ENCODE peak calls at places on chromosome 20, in ten cellular contexts. One of them, this sample, is unnamed.

GRCh38 chr20:37155987-37156386 is 23.1 kb upstream of the RPN2 start:
- DNase-seq in IMR-90: no peak
- DNase-seq in heart left ventricle: no peak
- DNase-seq in Peyer's patch: no peak
- DNase-seq in uterus: no peak
- DNase-seq in ovary: no peak
- DNase-seq in suprapubic skin: no peak
- DNase-seq in tibial nerve: no peak
- DNase-seq in gastrocnemius medialis: no peak
- DNase-seq in A549: no peak
- DNase-seq in this sample: no peak

GRCh38 chr20:47620808-47621805 is 119.4 kb downstream of the NCOA3 start:
- DNase-seq in IMR-90: peak; percentile 82
- DNase-seq in uterus: no peak
- DNase-seq in A549: no peak
- DNase-seq in Peyer's patch: no peak
- DNase-seq in suprapubic skin: no peak
- DNase-seq in tibial nerve: no peak
- DNase-seq in gastrocnemius medialis: no peak
- DNase-seq in ovary: no peak
- DNase-seq in heart left ventricle: no peak
- DNase-seq in this sample: no peak

GRCh38 chr20:48983423-48984400 is 62.2 kb downstream of the ARFGEF2 start:
- DNase-seq in A549: peak; percentile 38
- DNase-seq in uterus: no peak
- DNase-seq in IMR-90: peak; percentile 91
- DNase-seq in suprapubic skin: no peak
- DNase-seq in heart left ventricle: peak; percentile 37
- DNase-seq in gastrocnemius medialis: peak; percentile 76
- DNase-seq in tibial nerve: no peak
- DNase-seq in Peyer's patch: no peak
- DNase-seq in ovary: no peak
- DNase-seq in this sample: no peak

GRCh38 chr20:6641012-6641411 is 126.5 kb upstream of the BMP2 start:
- DNase-seq in tibial nerve: no peak
- DNase-seq in heart left ventricle: no peak
- DNase-seq in ovary: no peak
- DNase-seq in suprapubic skin: no peak
- DNase-seq in A549: no peak
- DNase-seq in IMR-90: no peak
- DNase-seq in gastrocnemius medialis: no peak
- DNase-seq in Peyer's patch: no peak
- DNase-seq in uterus: no peak
- DNase-seq in this sample: no peak

GRCh38 chr20:53032021-53033001 is 60.2 kb downstream of the TSHZ2 start:
- DNase-seq in gastrocnemius medialis: peak; percentile 48
- DNase-seq in A549: no peak
- DNase-seq in Peyer's patch: no peak
- DNase-seq in tibial nerve: no peak
- DNase-seq in uterus: peak; percentile 59
- DNase-seq in ovary: no peak
- DNase-seq in heart left ventricle: no peak
- DNase-seq in IMR-90: peak; percentile 25
- DNase-seq in suprapubic skin: no peak
- DNase-seq in this sample: no peak

GRCh38 chr20:14444106-14444505 is 106.7 kb upstream of the FLRT3 start:
- DNase-seq in uterus: no peak
- DNase-seq in Peyer's patch: no peak
- DNase-seq in heart left ventricle: no peak
- DNase-seq in gastrocnemius medialis: no peak
- DNase-seq in ovary: no peak
- DNase-seq in IMR-90: no peak
- DNase-seq in A549: no peak
- DNase-seq in tibial nerve: no peak
- DNase-seq in suprapubic skin: no peak
- DNase-seq in this sample: no peak

GRCh38 chr20:20241966-20242365 is 125.9 kb upstream of the INSM1 start:
- DNase-seq in suprapubic skin: no peak
- DNase-seq in A549: no peak
- DNase-seq in uterus: no peak
- DNase-seq in gastrocnemius medialis: no peak
- DNase-seq in heart left ventricle: no peak
- DNase-seq in IMR-90: no peak
- DNase-seq in Peyer's patch: no peak
- DNase-seq in tibial nerve: no peak
- DNase-seq in ovary: no peak
- DNase-seq in this sample: no peak

GRCh38 chr20:7358670-7359069 is 581.6 kb downstream of the HAO1 start:
- DNase-seq in IMR-90: no peak
- DNase-seq in gastrocnemius medialis: no peak
- DNase-seq in ovary: no peak
- DNase-seq in uterus: no peak
- DNase-seq in tibial nerve: no peak
- DNase-seq in suprapubic skin: no peak
- DNase-seq in A549: no peak
- DNase-seq in heart left ventricle: no peak
- DNase-seq in Peyer's patch: no peak
- DNase-seq in this sample: no peak

GRCh38 chr20:17662333-17663039 is 19.6 kb downstream of the RRBP1 start:
- DNase-seq in A549: no peak
- DNase-seq in heart left ventricle: no peak
- DNase-seq in Peyer's patch: no peak
- DNase-seq in tibial nerve: no peak
- DNase-seq in gastrocnemius medialis: peak; percentile 62
- DNase-seq in uterus: peak; percentile 52
- DNase-seq in suprapubic skin: peak; percentile 74
- DNase-seq in IMR-90: peak; percentile 48
- DNase-seq in ovary: peak; percentile 30
- DNase-seq in this sample: peak; percentile 76

GRCh38 chr20:44183282-44183681 is 3.7 kb downstream of the JPH2 start:
- DNase-seq in ovary: no peak
- DNase-seq in IMR-90: no peak
- DNase-seq in tibial nerve: no peak
- DNase-seq in suprapubic skin: no peak
- DNase-seq in heart left ventricle: no peak
- DNase-seq in gastrocnemius medialis: no peak
- DNase-seq in Peyer's patch: no peak
- DNase-seq in A549: no peak
- DNase-seq in uterus: no peak
- DNase-seq in this sample: no peak

GRCh38 chr20:44182135-44182765 is 4.7 kb downstream of the JPH2 start:
- DNase-seq in IMR-90: no peak
- DNase-seq in ovary: no peak
- DNase-seq in tibial nerve: no peak
- DNase-seq in uterus: no peak
- DNase-seq in A549: no peak
- DNase-seq in gastrocnemius medialis: peak; percentile 79
- DNase-seq in heart left ventricle: no peak
- DNase-seq in suprapubic skin: no peak
- DNase-seq in Peyer's patch: no peak
- DNase-seq in this sample: no peak

GRCh38 chr20:44180814-44181213 is 6.2 kb downstream of the JPH2 start:
- DNase-seq in ovary: no peak
- DNase-seq in tibial nerve: no peak
- DNase-seq in heart left ventricle: peak; percentile 80
- DNase-seq in IMR-90: peak; percentile 35
- DNase-seq in uterus: peak; percentile 61
- DNase-seq in suprapubic skin: no peak
- DNase-seq in Peyer's patch: no peak
- DNase-seq in A549: no peak
- DNase-seq in gastrocnemius medialis: peak; percentile 95
- DNase-seq in this sample: no peak

GRCh38 chr20:44181611-44182010 is 5.4 kb downstream of the JPH2 start:
- DNase-seq in suprapubic skin: no peak
- DNase-seq in A549: no peak
- DNase-seq in Peyer's patch: no peak
- DNase-seq in ovary: no peak
- DNase-seq in gastrocnemius medialis: peak; percentile 88
- DNase-seq in tibial nerve: no peak
- DNase-seq in heart left ventricle: peak; percentile 53
- DNase-seq in IMR-90: no peak
- DNase-seq in uterus: peak; percentile 45
- DNase-seq in this sample: no peak

GRCh38 chr20:44182863-44183262 is 4.1 kb downstream of the JPH2 start:
- DNase-seq in ovary: no peak
- DNase-seq in heart left ventricle: no peak
- DNase-seq in gastrocnemius medialis: no peak
- DNase-seq in uterus: no peak
- DNase-seq in suprapubic skin: no peak
- DNase-seq in A549: no peak
- DNase-seq in IMR-90: no peak
- DNase-seq in tibial nerve: no peak
- DNase-seq in Peyer's patch: no peak
- DNase-seq in this sample: no peak
- H3K4me3 ChIP-seq in ovary: peak overlapping the region; percentile 44
- H3K4me3 ChIP-seq in heart left ventricle: peak overlapping the region; percentile 80
- H3K4me3 ChIP-seq in gastrocnemius medialis: peak overlapping the region; percentile 77
- H3K4me3 ChIP-seq in uterus: peak overlapping the region; percentile 23
- H3K4me3 ChIP-seq in suprapubic skin: no peak overlapping the region
- H3K4me3 ChIP-seq in A549: no peak overlapping the region
- H3K4me3 ChIP-seq in IMR-90: no peak overlapping the region
- H3K4me3 ChIP-seq in tibial nerve: no peak overlapping the region
- H3K4me3 ChIP-seq in Peyer's patch: no peak overlapping the region
- H3K4me3 ChIP-seq in this sample: no peak overlapping the region

DNA sequence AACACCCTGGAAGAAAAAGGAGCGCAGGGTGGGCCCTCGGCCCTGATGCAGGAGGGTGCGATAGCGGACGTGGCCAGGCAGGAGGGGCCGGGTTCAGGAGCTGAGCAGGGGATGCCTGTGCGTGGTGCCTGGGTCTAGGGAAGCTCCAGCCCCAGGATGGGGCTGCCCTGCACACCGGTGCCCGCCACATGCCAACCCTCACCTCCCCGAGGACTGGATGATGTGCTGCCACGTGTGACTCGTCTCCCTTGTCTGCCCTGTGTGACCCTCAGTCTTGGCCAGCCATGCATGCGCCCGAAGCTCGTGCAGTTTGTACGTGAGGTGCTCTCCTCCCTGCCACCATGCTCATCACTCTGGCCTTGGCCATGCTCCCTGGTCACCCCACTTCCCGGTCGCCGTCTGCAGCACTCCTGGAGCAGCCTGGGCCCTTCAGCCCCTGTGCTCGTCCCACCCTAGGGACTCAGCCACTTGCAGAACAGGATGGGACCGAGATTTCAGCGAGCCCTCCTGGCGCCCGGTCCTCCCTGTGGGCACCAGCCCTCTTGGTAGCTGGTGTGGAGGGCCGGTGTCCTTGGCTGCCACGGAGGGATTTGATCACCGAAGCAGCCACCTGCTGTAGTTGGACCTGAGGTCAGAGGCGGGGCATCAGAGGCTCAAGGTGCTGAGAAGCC is 4.3 kb upstream of the COL20A1 start:
- DNase-seq in A549: no peak
- DNase-seq in tibial nerve: no peak
- DNase-seq in suprapubic skin: no peak
- DNase-seq in heart left ventricle: no peak
- DNase-seq in ovary: no peak
- DNase-seq in uterus: no peak
- DNase-seq in Peyer's patch: no peak
- DNase-seq in IMR-90: no peak
- DNase-seq in gastrocnemius medialis: no peak
- DNase-seq in this sample: no peak
- TF ChIP-seq POLR2A in A549: no peak
- TF ChIP-seq POLR2A in tibial nerve: no peak
- TF ChIP-seq POLR2A in suprapubic skin: no peak
- TF ChIP-seq POLR2A in heart left ventricle: no peak
- TF ChIP-seq POLR2A in ovary: no peak
- TF ChIP-seq POLR2A in uterus: no peak
- TF ChIP-seq POLR2A in Peyer's patch: no peak
- TF ChIP-seq POLR2A in IMR-90: no peak
- TF ChIP-seq POLR2A in gastrocnemius medialis: no peak
- TF ChIP-seq POLR2A in this sample: no peak

GRCh38 chr20:32474967-32475819 is 109.9 kb downstream of the NOL4L start:
- DNase-seq in gastrocnemius medialis: peak; percentile 50
- DNase-seq in tibial nerve: peak; percentile 85
- DNase-seq in ovary: peak; percentile 99
- DNase-seq in Peyer's patch: peak; percentile 94
- DNase-seq in A549: peak; percentile 94
- DNase-seq in heart left ventricle: peak; percentile 95
- DNase-seq in uterus: peak; percentile 93
- DNase-seq in IMR-90: peak; percentile 91
- DNase-seq in suprapubic skin: peak; percentile 89
- DNase-seq in this sample: peak; percentile 95

GRCh38 chr20:32474717-32474966 is 110.5 kb downstream of the NOL4L start:
- DNase-seq in Peyer's patch: no peak
- DNase-seq in uterus: no peak
- DNase-seq in A549: no peak
- DNase-seq in IMR-90: no peak
- DNase-seq in ovary: no peak
- DNase-seq in suprapubic skin: no peak
- DNase-seq in tibial nerve: no peak
- DNase-seq in heart left ventricle: no peak
- DNase-seq in gastrocnemius medialis: no peak
- DNase-seq in this sample: no peak

GRCh38 chr20:32472581-32473207 is 112.4 kb downstream of the NOL4L start:
- DNase-seq in IMR-90: no peak
- DNase-seq in tibial nerve: no peak
- DNase-seq in uterus: no peak
- DNase-seq in ovary: no peak
- DNase-seq in gastrocnemius medialis: no peak
- DNase-seq in suprapubic skin: no peak
- DNase-seq in Peyer's patch: no peak
- DNase-seq in heart left ventricle: no peak
- DNase-seq in A549: no peak
- DNase-seq in this sample: no peak

GRCh38 chr20:32474009-32474716 is 111.0 kb downstream of the NOL4L start:
- DNase-seq in ovary: peak; percentile 68
- DNase-seq in heart left ventricle: no peak
- DNase-seq in Peyer's patch: no peak
- DNase-seq in gastrocnemius medialis: no peak
- DNase-seq in suprapubic skin: no peak
- DNase-seq in tibial nerve: no peak
- DNase-seq in IMR-90: no peak
- DNase-seq in uterus: peak; percentile 52
- DNase-seq in A549: no peak
- DNase-seq in this sample: no peak

GRCh38 chr20:32473231-32474008 is 111.7 kb downstream of the NOL4L start:
- DNase-seq in heart left ventricle: peak; percentile 8
- DNase-seq in IMR-90: no peak
- DNase-seq in Peyer's patch: peak; percentile 77
- DNase-seq in ovary: no peak
- DNase-seq in gastrocnemius medialis: no peak
- DNase-seq in suprapubic skin: no peak
- DNase-seq in uterus: no peak
- DNase-seq in tibial nerve: no peak
- DNase-seq in A549: no peak
- DNase-seq in this sample: no peak
- H3K4me3 ChIP-seq in heart left ventricle: peak overlapping the region; percentile 40
- H3K4me3 ChIP-seq in IMR-90: no peak overlapping the region
- H3K4me3 ChIP-seq in Peyer's patch: no peak overlapping the region
- H3K4me3 ChIP-seq in ovary: peak overlapping the region; percentile 1
- H3K4me3 ChIP-seq in gastrocnemius medialis: no peak overlapping the region
- H3K4me3 ChIP-seq in suprapubic skin: peak overlapping the region; percentile 0
- H3K4me3 ChIP-seq in uterus: peak overlapping the region; percentile 6
- H3K4me3 ChIP-seq in tibial nerve: peak overlapping the region; percentile 34
- H3K4me3 ChIP-seq in A549: no peak overlapping the region
- H3K4me3 ChIP-seq in this sample: no peak overlapping the region

DNA sequence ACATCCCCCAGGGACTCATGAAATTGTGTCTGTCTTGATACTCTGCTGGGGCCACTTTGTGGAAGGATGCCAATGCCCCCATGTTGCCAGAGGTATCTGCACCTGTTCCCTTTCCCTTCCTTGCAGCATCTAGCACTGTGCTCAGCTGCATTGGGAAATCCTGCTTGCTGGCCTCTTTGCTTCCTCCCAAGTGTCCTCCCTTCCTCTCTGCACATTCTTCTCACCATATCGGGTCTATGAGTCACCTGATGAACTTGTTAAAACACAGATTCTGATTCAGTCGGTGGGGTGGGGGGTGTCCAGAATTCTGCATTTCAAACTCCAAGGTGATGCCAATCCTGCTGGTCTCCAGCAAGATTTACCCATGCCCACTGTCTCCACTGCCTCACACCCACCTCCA is 467.8 kb downstream of the PTPRT start:
- DNase-seq in suprapubic skin: no peak
- DNase-seq in IMR-90: no peak
- DNase-seq in Peyer's patch: no peak
- DNase-seq in uterus: no peak
- DNase-seq in gastrocnemius medialis: no peak
- DNase-seq in tibial nerve: no peak
- DNase-seq in heart left ventricle: no peak
- DNase-seq in A549: no peak
- DNase-seq in ovary: no peak
- DNase-seq in this sample: no peak
- TF ChIP-seq POLR2A in suprapubic skin: no peak
- TF ChIP-seq POLR2A in IMR-90: no peak
- TF ChIP-seq POLR2A in Peyer's patch: no peak
- TF ChIP-seq POLR2A in uterus: no peak
- TF ChIP-seq POLR2A in gastrocnemius medialis: no peak
- TF ChIP-seq POLR2A in tibial nerve: no peak
- TF ChIP-seq POLR2A in heart left ventricle: no peak
- TF ChIP-seq POLR2A in A549: no peak
- TF ChIP-seq POLR2A in ovary: no peak
- TF ChIP-seq POLR2A in this sample: no peak